ENCODE peak calls at places on chromosomes 7 and 10, in six cellular contexts. One of them, this sample, is unnamed.

GRCh38 chr7:158407581-158408331 is 179.9 kb downstream of the PTPRN2 start:
- DNase-seq in left ventricle myocardium superior: no peak
- DNase-seq in activated CD4-positive, alpha-beta T cell treated with anti-CD3 and anti-CD28 coated beads, Interleukin-2, amount 50 U/mL, for 1 hour: no peak
- DNase-seq in lower lobe of right lung: no peak
- DNase-seq in posterior cingulate gyrus: no peak
- DNase-seq in astrocyte of the hippocampus: peak; percentile 53
- DNase-seq in this sample: no peak

GRCh38 chr7:351681-352480 is 61.9 kb downstream of the FOXL3 start:
- DNase-seq in left ventricle myocardium superior: no peak
- DNase-seq in activated CD4-positive, alpha-beta T cell treated with anti-CD3 and anti-CD28 coated beads, Interleukin-2, amount 50 U/mL, for 1 hour: peak; percentile 56
- DNase-seq in lower lobe of right lung: no peak
- DNase-seq in posterior cingulate gyrus: no peak
- DNase-seq in astrocyte of the hippocampus: no peak
- DNase-seq in this sample: no peak

GRCh38 chr10:33073641-33074410 is 115.8 kb upstream of the ITGB1 start:
- DNase-seq in left ventricle myocardium superior: no peak
- DNase-seq in activated CD4-positive, alpha-beta T cell treated with anti-CD3 and anti-CD28 coated beads, Interleukin-2, amount 50 U/mL, for 1 hour: no peak
- DNase-seq in lower lobe of right lung: no peak
- DNase-seq in posterior cingulate gyrus: no peak
- DNase-seq in astrocyte of the hippocampus: no peak
- DNase-seq in this sample: no peak

GRCh38 chr10:22252286-22252800 is 34.5 kb upstream of the EBLN1 start:
- DNase-seq in left ventricle myocardium superior: peak; percentile 81
- DNase-seq in activated CD4-positive, alpha-beta T cell treated with anti-CD3 and anti-CD28 coated beads, Interleukin-2, amount 50 U/mL, for 1 hour: peak; percentile 42
- DNase-seq in lower lobe of right lung: peak; percentile 61
- DNase-seq in posterior cingulate gyrus: peak; percentile 23
- DNase-seq in astrocyte of the hippocampus: peak; percentile 84
- DNase-seq in this sample: no peak

GRCh38 chr10:35216303-35216905 is 89.8 kb downstream of the CREM start:
- DNase-seq in left ventricle myocardium superior: peak; percentile 40
- DNase-seq in activated CD4-positive, alpha-beta T cell treated with anti-CD3 and anti-CD28 coated beads, Interleukin-2, amount 50 U/mL, for 1 hour: no peak
- DNase-seq in lower lobe of right lung: peak; percentile 52
- DNase-seq in posterior cingulate gyrus: no peak
- DNase-seq in astrocyte of the hippocampus: no peak
- DNase-seq in this sample: no peak

GRCh38 chr7:139709460-139709859 is 68.3 kb downstream of the HIPK2 start:
- DNase-seq in left ventricle myocardium superior: no peak
- DNase-seq in activated CD4-positive, alpha-beta T cell treated with anti-CD3 and anti-CD28 coated beads, Interleukin-2, amount 50 U/mL, for 1 hour: no peak
- DNase-seq in lower lobe of right lung: no peak
- DNase-seq in posterior cingulate gyrus: no peak
- DNase-seq in astrocyte of the hippocampus: peak; percentile 34
- DNase-seq in this sample: no peak

GRCh38 chr10:105210546-105210945 is 569.5 kb downstream of the SORCS3 start:
- DNase-seq in left ventricle myocardium superior: no peak
- DNase-seq in activated CD4-positive, alpha-beta T cell treated with anti-CD3 and anti-CD28 coated beads, Interleukin-2, amount 50 U/mL, for 1 hour: no peak
- DNase-seq in lower lobe of right lung: no peak
- DNase-seq in posterior cingulate gyrus: no peak
- DNase-seq in astrocyte of the hippocampus: no peak
- DNase-seq in this sample: no peak

GRCh38 chr7:151429555-151430331 is 10.2 kb downstream of the CRYGN start:
- DNase-seq in left ventricle myocardium superior: no peak
- DNase-seq in activated CD4-positive, alpha-beta T cell treated with anti-CD3 and anti-CD28 coated beads, Interleukin-2, amount 50 U/mL, for 1 hour: peak; percentile 53
- DNase-seq in lower lobe of right lung: no peak
- DNase-seq in posterior cingulate gyrus: no peak
- DNase-seq in astrocyte of the hippocampus: peak; percentile 73
- DNase-seq in this sample: peak; percentile 66

GRCh38 chr10:93319855-93320254 is 162.3 kb downstream of the MYOF start:
- DNase-seq in left ventricle myocardium superior: no peak
- DNase-seq in activated CD4-positive, alpha-beta T cell treated with anti-CD3 and anti-CD28 coated beads, Interleukin-2, amount 50 U/mL, for 1 hour: no peak
- DNase-seq in lower lobe of right lung: no peak
- DNase-seq in posterior cingulate gyrus: no peak
- DNase-seq in astrocyte of the hippocampus: peak; percentile 35
- DNase-seq in this sample: no peak

GRCh38 chr10:77103213-77103612 is 534.4 kb downstream of the KCNMA1 start:
- DNase-seq in left ventricle myocardium superior: no peak
- DNase-seq in activated CD4-positive, alpha-beta T cell treated with anti-CD3 and anti-CD28 coated beads, Interleukin-2, amount 50 U/mL, for 1 hour: no peak
- DNase-seq in lower lobe of right lung: no peak
- DNase-seq in posterior cingulate gyrus: no peak
- DNase-seq in astrocyte of the hippocampus: no peak
- DNase-seq in this sample: no peak

GRCh38 chr10:13327516-13327915 is 20.6 kb downstream of the SEPHS1 start:
- DNase-seq in left ventricle myocardium superior: no peak
- DNase-seq in activated CD4-positive, alpha-beta T cell treated with anti-CD3 and anti-CD28 coated beads, Interleukin-2, amount 50 U/mL, for 1 hour: no peak
- DNase-seq in lower lobe of right lung: no peak
- DNase-seq in posterior cingulate gyrus: no peak
- DNase-seq in astrocyte of the hippocampus: no peak
- DNase-seq in this sample: no peak

GRCh38 chr7:150631084-150631824 is 931 bp downstream of the GIMAP6 start:
- DNase-seq in left ventricle myocardium superior: peak; percentile 55
- DNase-seq in activated CD4-positive, alpha-beta T cell treated with anti-CD3 and anti-CD28 coated beads, Interleukin-2, amount 50 U/mL, for 1 hour: peak; percentile 45
- DNase-seq in lower lobe of right lung: peak; percentile 62
- DNase-seq in posterior cingulate gyrus: no peak
- DNase-seq in astrocyte of the hippocampus: no peak
- DNase-seq in this sample: no peak

GRCh38 chr7:106537119-106537518 is 123.8 kb downstream of the CCDC71L start:
- DNase-seq in left ventricle myocardium superior: no peak
- DNase-seq in activated CD4-positive, alpha-beta T cell treated with anti-CD3 and anti-CD28 coated beads, Interleukin-2, amount 50 U/mL, for 1 hour: no peak
- DNase-seq in lower lobe of right lung: no peak
- DNase-seq in posterior cingulate gyrus: no peak
- DNase-seq in astrocyte of the hippocampus: no peak
- DNase-seq in this sample: no peak

GRCh38 chr7:115613836-115614235 is 416.7 kb downstream of the TFEC start:
- DNase-seq in left ventricle myocardium superior: no peak
- DNase-seq in activated CD4-positive, alpha-beta T cell treated with anti-CD3 and anti-CD28 coated beads, Interleukin-2, amount 50 U/mL, for 1 hour: no peak
- DNase-seq in lower lobe of right lung: no peak
- DNase-seq in posterior cingulate gyrus: no peak
- DNase-seq in astrocyte of the hippocampus: no peak
- DNase-seq in this sample: no peak

GRCh38 chr10:125117941-125118630 is 42.3 kb downstream of the CTBP2 start:
- DNase-seq in left ventricle myocardium superior: no peak
- DNase-seq in activated CD4-positive, alpha-beta T cell treated with anti-CD3 and anti-CD28 coated beads, Interleukin-2, amount 50 U/mL, for 1 hour: no peak
- DNase-seq in lower lobe of right lung: no peak
- DNase-seq in posterior cingulate gyrus: no peak
- DNase-seq in astrocyte of the hippocampus: peak; percentile 33
- DNase-seq in this sample: no peak

GRCh38 chr7:17233643-17234397 is 64.6 kb upstream of the AHR start:
- DNase-seq in left ventricle myocardium superior: no peak
- DNase-seq in activated CD4-positive, alpha-beta T cell treated with anti-CD3 and anti-CD28 coated beads, Interleukin-2, amount 50 U/mL, for 1 hour: peak; percentile 41
- DNase-seq in lower lobe of right lung: no peak
- DNase-seq in posterior cingulate gyrus: no peak
- DNase-seq in astrocyte of the hippocampus: no peak
- DNase-seq in this sample: no peak

GRCh38 chr7:159136013-159136412 is 8.7 kb downstream of the VIPR2 start:
- DNase-seq in left ventricle myocardium superior: no peak
- DNase-seq in activated CD4-positive, alpha-beta T cell treated with anti-CD3 and anti-CD28 coated beads, Interleukin-2, amount 50 U/mL, for 1 hour: no peak
- DNase-seq in lower lobe of right lung: no peak
- DNase-seq in posterior cingulate gyrus: no peak
- DNase-seq in astrocyte of the hippocampus: no peak
- DNase-seq in this sample: no peak